ENCODE peak calls at places on chromosomes 2 and 18, in four cellular contexts. U, F, W and C are unnamed samples.

GRCh38 chr18:58761241-58761969 is 90.1 kb downstream of the MALT1 start:
- DNase-seq in U (peak; percentile 84), F (no peak), W (no peak), C (peak; percentile 27)

GRCh38 chr2:189657867-189658266 is 3.4 kb upstream of the ASNSD1 start:
- DNase-seq in U (peak; percentile 47), F (no peak), W (no peak), C (no peak)

GRCh38 chr18:49257609-49258008 is 202.8 kb downstream of the DYM start:
- DNase-seq in U (no peak), F (no peak), W (no peak), C (no peak)

GRCh38 chr2:102915128-102915527 is 153.3 kb downstream of the TMEM182 start:
- DNase-seq in U (no peak), F (no peak), W (peak; percentile 12), C (no peak)

GRCh38 chr2:57210855-57211254 is 835.8 kb upstream of the VRK2 start:
- DNase-seq in U (no peak), F (no peak), W (no peak), C (no peak)

GRCh38 chr2:198127627-198128026 is 323.2 kb downstream of the PLCL1 start:
- DNase-seq in U (peak; percentile 32), F (peak; percentile 26), W (peak; percentile 51), C (no peak)

GRCh38 chr2:36717556-36718266 is 21.2 kb downstream of the VIT start:
- DNase-seq in U (no peak), F (no peak), W (no peak), C (peak; percentile 16)

GRCh38 chr2:38405917-38406596 is 29.0 kb upstream of the ATL2 start:
- DNase-seq in U (no peak), F (no peak), W (no peak), C (no peak)

GRCh38 chr2:238866656-238867277 is 18.9 kb downstream of the TWIST2 start:
- DNase-seq in U (no peak), F (peak; percentile 41), W (no peak), C (no peak)

GRCh38 chr18:74281639-74282358 is 10.0 kb downstream of the CYB5A start:
- DNase-seq in U (no peak), F (no peak), W (no peak), C (no peak)

GRCh38 chr2:232142049-232142448 is 180.5 kb downstream of the DIS3L2 start:
- DNase-seq in U (no peak), F (peak; percentile 48), W (peak; percentile 12), C (no peak)

GRCh38 chr2:148927010-148927409 is 52.0 kb downstream of the KIF5C start:
- DNase-seq in U (no peak), F (no peak), W (peak; percentile 51), C (peak; percentile 50)

GRCh38 chr18:56257215-56257614 is 381.2 kb downstream of the TXNL1 start:
- DNase-seq in U (peak; percentile 28), F (no peak), W (no peak), C (no peak)

GRCh38 chr2:38121481-38121880 is 45.5 kb upstream of the CYP1B1 start:
- DNase-seq in U (no peak), F (no peak), W (no peak), C (no peak)

GRCh38 chr2:98378901-98379300 is 32.6 kb downstream of the CNGA3 start:
- DNase-seq in U (no peak), F (no peak), W (no peak), C (no peak)

GRCh38 chr2:175356901-175357300 is 175.4 kb upstream of the ATP5MC3 start:
- DNase-seq in U (no peak), F (no peak), W (no peak), C (no peak)

GRCh38 chr2:47653909-47654789 is 128.8 kb upstream of the MSH6 start:
- DNase-seq in U (no peak), F (peak; percentile 69), W (no peak), C (peak; percentile 68)

GRCh38 chr18:24185805-24186204 is 46.9 kb downstream of the CABYR start:
- DNase-seq in U (no peak), F (no peak), W (no peak), C (no peak)

GRCh38 chr2:205673312-205673711 is 9.0 kb upstream of the NRP2 start:
- DNase-seq in U (no peak), F (no peak), W (no peak), C (no peak)

GRCh38 chr2:205679410-205680009 is 2.8 kb upstream of the NRP2 start:
- DNase-seq in U (no peak), F (no peak), W (no peak), C (no peak)

GRCh38 chr2:205678743-205679142 is 3.6 kb upstream of the NRP2 start:
- DNase-seq in U (no peak), F (no peak), W (no peak), C (peak; percentile 10)

GRCh38 chr2:205680067-205680466 is 2.2 kb upstream of the NRP2 start:
- DNase-seq in U (no peak), F (peak; percentile 70), W (peak; percentile 89), C (peak; percentile 86)

GRCh38 chr2:205675861-205676516 is 6.3 kb upstream of the NRP2 start:
- DNase-seq in U (no peak), F (peak; percentile 63), W (peak; percentile 53), C (no peak)
- TF ChIP-seq SIN3A in U (no peak), F (no peak), W (no peak), C (no peak)

GRCh38 chr2:162317910-162318279 is 589 bp downstream of the IFIH1 start:
- DNase-seq in U (no peak), F (no peak), W (no peak), C (no peak)

GRCh38 chr2:162308747-162309503 is 9.6 kb downstream of the IFIH1 start:
- DNase-seq in U (no peak), F (no peak), W (no peak), C (no peak)

GRCh38 chr2:162317058-162317742 is 1.3 kb downstream of the IFIH1 start:
- DNase-seq in U (no peak), F (no peak), W (no peak), C (no peak)

GRCh38 chr2:162316590-162316989 is 1.9 kb downstream of the IFIH1 start:
- DNase-seq in U (no peak), F (no peak), W (no peak), C (no peak)

DNA sequence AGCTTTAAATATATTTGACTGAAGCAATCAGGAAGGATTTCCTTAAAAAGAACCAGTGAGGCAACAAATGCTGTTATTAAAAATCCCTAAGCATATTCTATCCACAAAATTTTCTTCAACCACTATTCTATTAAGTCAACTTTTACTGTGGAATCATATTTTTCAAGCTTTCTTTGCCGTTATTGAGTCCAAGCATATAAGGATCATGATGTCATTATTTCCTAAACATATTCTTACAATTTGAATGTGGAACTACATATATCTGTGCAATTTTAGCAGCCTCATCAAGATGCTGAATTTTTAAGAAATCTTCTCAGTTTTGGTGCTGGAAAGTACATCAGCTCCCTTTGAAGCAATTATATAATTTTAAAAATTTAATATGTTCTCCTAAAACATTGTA is 5.6 kb downstream of the IFIH1 start:
- DNase-seq in U (no peak), F (no peak), W (no peak), C (no peak)
- TF ChIP-seq SIN3A in U (no peak), F (no peak), W (no peak), C (no peak)

GRCh38 chr2:241935314-241935713 is 65.8 kb downstream of the RTP5 start:
- DNase-seq in U (no peak), F (no peak), W (peak; percentile 3), C (no peak)
- TF ChIP-seq SIN3A in U (no peak), F (no peak), W (no peak), C (no peak)

DNA sequence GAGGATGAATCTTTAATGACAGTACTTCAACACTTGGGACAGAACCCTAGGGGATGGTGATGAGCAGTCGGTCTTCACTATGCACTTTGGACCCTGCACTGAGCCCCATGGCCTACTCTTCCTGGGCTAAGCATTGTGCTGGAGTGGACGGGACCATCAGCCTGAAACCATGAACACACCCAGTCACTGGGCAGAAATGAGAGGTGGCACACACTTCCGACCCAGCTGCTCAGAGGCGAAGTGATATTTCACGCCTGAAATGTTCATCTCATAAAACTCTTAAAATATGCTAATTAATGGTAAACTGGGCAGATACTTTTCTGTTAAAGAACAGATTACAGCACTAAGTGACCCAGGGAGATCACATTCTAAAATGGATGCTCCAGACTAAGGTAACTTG is 150.3 kb upstream of the NDUFV2 start:
- DNase-seq in U (no peak), F (no peak), W (no peak), C (no peak)
- TF ChIP-seq SIN3A in U (no peak), F (no peak), W (no peak), C (no peak)

GRCh38 chr2:1856481-1856880 is 112.2 kb upstream of the PXDN start:
- DNase-seq in U (no peak), F (no peak), W (no peak), C (no peak)

GRCh38 chr2:1858733-1859132 is 114.4 kb upstream of the PXDN start:
- DNase-seq in U (no peak), F (no peak), W (no peak), C (no peak)

GRCh38 chr2:1855150-1855549 is 110.8 kb upstream of the PXDN start:
- DNase-seq in U (no peak), F (peak; percentile 91), W (no peak), C (peak; percentile 69)

GRCh38 chr2:1854747-1855146 is 110.4 kb upstream of the PXDN start:
- DNase-seq in U (no peak), F (peak; percentile 95), W (no peak), C (peak; percentile 75)

DNA sequence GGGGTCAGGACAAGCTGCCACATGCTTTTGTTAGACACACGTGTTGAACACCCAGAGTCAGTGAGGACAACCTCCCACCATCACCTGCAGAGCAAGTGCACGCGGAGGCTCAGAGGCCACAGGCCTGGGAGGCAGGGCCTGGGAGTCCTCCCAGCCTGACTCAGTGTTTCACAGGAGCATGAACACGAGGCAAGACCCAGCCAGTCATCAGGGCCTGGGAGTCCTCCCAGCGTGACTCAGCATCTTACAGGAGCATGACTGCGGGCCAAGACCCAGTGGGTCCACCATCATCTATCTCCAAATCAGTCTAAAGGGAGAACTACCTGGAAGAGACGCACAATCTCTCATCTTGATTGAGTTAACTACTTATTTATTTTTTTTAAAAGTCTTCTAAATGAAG is 112.6 kb upstream of the PXDN start:
- DNase-seq in U (no peak), F (no peak), W (no peak), C (no peak)
- TF ChIP-seq SIN3A in U (no peak), F (no peak), W (no peak), C (no peak)